ENCODE peak calls at places on chromosome 13, in seven cellular contexts. O, V, F, C, Q, Y and W are unnamed samples.
A peak's percentile ranks its signal among the peaks of the same experiment; 100 is the strongest.

GRCh38 chr13:47858042-47858677 is 142.9 kb downstream of the SUCLA2 start:
- DNase-seq in V (no peak), O (no peak), C (no peak), Q (no peak), F (no peak), Y (no peak), W (no peak)

GRCh38 chr13:50339291-50339690 is 324.0 kb downstream of the KCNRG start:
- DNase-seq in C (no peak), O (no peak), Y (no peak), Q (no peak), F (no peak), V (no peak), W (no peak)

GRCh38 chr13:40814803-40815202 is 25.4 kb downstream of the SLC25A15 start:
- DNase-seq in Y (no peak), F (no peak), V (no peak), O (no peak), Q (no peak), C (no peak), W (no peak)

GRCh38 chr13:110380359-110381028 is 73.4 kb downstream of the COL4A2 start:
- DNase-seq in C (no peak), Q (peak; percentile 90), Y (no peak), O (no peak), V (peak; percentile 1), F (no peak), W (no peak)

GRCh38 chr13:49400755-49401659 is 42.9 kb downstream of the CAB39L start:
- DNase-seq in V (peak; percentile 23), Y (no peak), F (peak; percentile 87), Q (peak; percentile 75), O (no peak), C (no peak), W (no peak)

GRCh38 chr13:93861818-93862217 is 617.7 kb downstream of the DCT start:
- DNase-seq in V (no peak), Q (peak; percentile 87), C (no peak), O (no peak), Y (no peak), F (no peak), W (no peak)

GRCh38 chr13:112759834-112760233 is 70.0 kb downstream of the ATP11A start:
- DNase-seq in V (no peak), O (no peak), Y (no peak), Q (no peak), C (no peak), F (no peak), W (no peak)

GRCh38 chr13:105969761-105970160 is 565.7 kb downstream of the EFNB2 start:
- DNase-seq in V (peak; percentile 12), O (no peak), Y (no peak), Q (no peak), C (no peak), F (no peak), W (no peak)